ENCODE peak calls at places on chromosomes 7 and 10, in eight cellular contexts. One of them, this sample, is unnamed. For H3K9me2, the result is how much of the 10 kb centered on the place peaks cover.

GRCh38 chr10:69972951-69973350 is 79.7 kb upstream of the MACROH2A2 start:
- DNase-seq in MM.1S: no peak
- DNase-seq in HCT116: no peak
- DNase-seq in GM23248: peak
- DNase-seq in GM23338: no peak
- DNase-seq in PC-3: no peak
- DNase-seq in SK-N-SH: no peak
- DNase-seq in OCI-LY7: no peak
- DNase-seq in this sample: no peak

GRCh38 chr10:101938316-101939272 is 95.0 kb upstream of the KCNIP2 start:
- DNase-seq in GM23248: peak
- DNase-seq in SK-N-SH: no peak
- DNase-seq in PC-3: peak
- DNase-seq in GM23338: no peak
- DNase-seq in HCT116: peak
- DNase-seq in MM.1S: no peak
- DNase-seq in OCI-LY7: peak
- DNase-seq in this sample: peak

GRCh38 chr10:6445671-6446278 is 134.3 kb downstream of the PRKCQ start:
- DNase-seq in GM23338: peak
- DNase-seq in OCI-LY7: peak
- DNase-seq in HCT116: peak
- DNase-seq in MM.1S: peak
- DNase-seq in PC-3: peak
- DNase-seq in SK-N-SH: peak
- DNase-seq in GM23248: peak
- DNase-seq in this sample: peak

GRCh38 chr7:90625051-90625450 is 28.9 kb downstream of the CDK14 start:
- DNase-seq in SK-N-SH: no peak
- DNase-seq in GM23338: no peak
- DNase-seq in OCI-LY7: no peak
- DNase-seq in HCT116: no peak
- DNase-seq in GM23248: peak
- DNase-seq in MM.1S: no peak
- DNase-seq in PC-3: no peak
- DNase-seq in this sample: no peak

GRCh38 chr7:21898265-21898930 is 47.3 kb downstream of the CDCA7L start:
- DNase-seq in HCT116: no peak
- DNase-seq in GM23248: no peak
- DNase-seq in MM.1S: peak
- DNase-seq in SK-N-SH: no peak
- DNase-seq in PC-3: no peak
- DNase-seq in GM23338: no peak
- DNase-seq in OCI-LY7: peak
- DNase-seq in this sample: no peak

GRCh38 chr10:51171946-51172345 is 97.7 kb downstream of the PRKG1 start:
- DNase-seq in GM23248: peak
- DNase-seq in GM23338: no peak
- DNase-seq in OCI-LY7: no peak
- DNase-seq in MM.1S: no peak
- DNase-seq in HCT116: no peak
- DNase-seq in SK-N-SH: no peak
- DNase-seq in PC-3: peak
- DNase-seq in this sample: no peak

GRCh38 chr7:133910761-133911160 is 216.4 kb upstream of the LRGUK start:
- DNase-seq in HCT116: no peak
- DNase-seq in PC-3: no peak
- DNase-seq in OCI-LY7: peak
- DNase-seq in GM23338: no peak
- DNase-seq in GM23248: no peak
- DNase-seq in MM.1S: no peak
- DNase-seq in SK-N-SH: no peak
- DNase-seq in this sample: no peak

GRCh38 chr7:153422291-153423189 is 629.7 kb upstream of the DPP6 start:
- DNase-seq in SK-N-SH: no peak
- DNase-seq in PC-3: no peak
- DNase-seq in GM23248: no peak
- DNase-seq in OCI-LY7: no peak
- DNase-seq in MM.1S: peak
- DNase-seq in HCT116: no peak
- DNase-seq in GM23338: no peak
- DNase-seq in this sample: no peak

GRCh38 chr7:96089511-96089910 is 232.4 kb downstream of the SLC25A13 start:
- DNase-seq in SK-N-SH: no peak
- DNase-seq in GM23248: no peak
- DNase-seq in HCT116: no peak
- DNase-seq in GM23338: no peak
- DNase-seq in PC-3: no peak
- DNase-seq in OCI-LY7: no peak
- DNase-seq in MM.1S: no peak
- DNase-seq in this sample: no peak

GRCh38 chr7:139733751-139734150 is 44.0 kb downstream of the HIPK2 start:
- DNase-seq in OCI-LY7: no peak
- DNase-seq in SK-N-SH: no peak
- DNase-seq in GM23338: no peak
- DNase-seq in HCT116: no peak
- DNase-seq in MM.1S: no peak
- DNase-seq in GM23248: no peak
- DNase-seq in PC-3: no peak
- DNase-seq in this sample: no peak
- H3K4me3 ChIP-seq in OCI-LY7: no peak
- H3K4me3 ChIP-seq in SK-N-SH: no peak
- H3K4me3 ChIP-seq in GM23338: no peak
- H3K4me3 ChIP-seq in HCT116: no peak
- H3K4me3 ChIP-seq in MM.1S: no peak
- H3K4me3 ChIP-seq in GM23248: no peak
- H3K4me3 ChIP-seq in PC-3: no peak
- H3K4me3 ChIP-seq in this sample: no peak

DNA sequence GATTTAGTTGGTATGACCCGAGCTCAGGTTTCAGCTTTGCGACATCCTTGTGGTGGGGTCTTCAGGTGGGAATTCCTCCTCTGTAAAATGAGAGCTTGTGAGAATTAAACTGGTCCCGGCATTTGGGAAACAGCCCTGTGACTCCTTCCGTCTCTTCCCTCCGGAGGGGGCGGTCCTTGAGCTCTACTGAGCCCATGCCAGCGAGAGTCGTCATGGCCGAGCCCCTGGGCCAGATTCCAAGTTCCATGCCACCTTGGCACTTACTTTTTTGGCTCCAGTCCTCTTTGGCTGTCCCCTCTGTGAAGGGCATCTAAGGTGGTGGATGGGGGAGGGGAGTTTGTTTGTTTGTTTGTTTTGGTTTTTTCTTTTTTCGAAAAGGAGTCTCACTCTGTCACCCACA is 47.6 kb downstream of the GTF2IRD1 start:
- DNase-seq in GM23248: peak
- DNase-seq in OCI-LY7: no peak
- DNase-seq in PC-3: no peak
- DNase-seq in HCT116: no peak
- DNase-seq in MM.1S: no peak
- DNase-seq in GM23338: peak
- DNase-seq in SK-N-SH: no peak
- DNase-seq in this sample: no peak
- H3K9me2 ChIP-seq in GM23248: under half
- H3K9me2 ChIP-seq in OCI-LY7: under half
- H3K9me2 ChIP-seq in PC-3: under half
- H3K9me2 ChIP-seq in HCT116: under half
- H3K9me2 ChIP-seq in MM.1S: under half
- H3K9me2 ChIP-seq in GM23338: under half
- H3K9me2 ChIP-seq in SK-N-SH: under half
- H3K9me2 ChIP-seq in this sample: under half

DNA sequence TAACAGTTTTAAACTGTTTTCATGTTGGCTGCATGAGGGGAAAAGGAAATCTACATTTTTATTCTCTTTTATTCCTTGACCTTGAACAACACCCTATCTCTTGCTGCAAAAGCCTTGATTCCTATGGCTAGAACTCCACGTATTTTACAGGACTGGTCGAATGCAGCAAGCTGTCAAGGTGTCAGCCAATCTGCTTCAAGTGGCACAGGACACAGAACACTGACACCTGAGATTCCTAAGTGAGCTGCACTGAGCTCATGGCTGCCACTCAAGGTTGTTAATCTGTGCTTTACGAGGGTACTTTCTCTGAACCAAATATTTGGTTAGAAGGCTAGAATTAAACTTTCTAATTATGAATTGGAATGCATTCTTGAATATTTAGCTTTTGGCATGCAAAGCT is 349.7 kb upstream of the COBL start:
- DNase-seq in GM23338: peak
- DNase-seq in MM.1S: no peak
- DNase-seq in OCI-LY7: no peak
- DNase-seq in PC-3: no peak
- DNase-seq in HCT116: no peak
- DNase-seq in GM23248: no peak
- DNase-seq in SK-N-SH: no peak
- DNase-seq in this sample: no peak
- TF ChIP-seq EZH2phosphoT487 in GM23338: no peak
- TF ChIP-seq EZH2phosphoT487 in MM.1S: no peak
- TF ChIP-seq EZH2phosphoT487 in OCI-LY7: no peak
- TF ChIP-seq EZH2phosphoT487 in PC-3: no peak
- TF ChIP-seq EZH2phosphoT487 in HCT116: no peak
- TF ChIP-seq EZH2phosphoT487 in GM23248: no peak
- TF ChIP-seq EZH2phosphoT487 in SK-N-SH: no peak
- TF ChIP-seq EZH2phosphoT487 in this sample: no peak

DNA sequence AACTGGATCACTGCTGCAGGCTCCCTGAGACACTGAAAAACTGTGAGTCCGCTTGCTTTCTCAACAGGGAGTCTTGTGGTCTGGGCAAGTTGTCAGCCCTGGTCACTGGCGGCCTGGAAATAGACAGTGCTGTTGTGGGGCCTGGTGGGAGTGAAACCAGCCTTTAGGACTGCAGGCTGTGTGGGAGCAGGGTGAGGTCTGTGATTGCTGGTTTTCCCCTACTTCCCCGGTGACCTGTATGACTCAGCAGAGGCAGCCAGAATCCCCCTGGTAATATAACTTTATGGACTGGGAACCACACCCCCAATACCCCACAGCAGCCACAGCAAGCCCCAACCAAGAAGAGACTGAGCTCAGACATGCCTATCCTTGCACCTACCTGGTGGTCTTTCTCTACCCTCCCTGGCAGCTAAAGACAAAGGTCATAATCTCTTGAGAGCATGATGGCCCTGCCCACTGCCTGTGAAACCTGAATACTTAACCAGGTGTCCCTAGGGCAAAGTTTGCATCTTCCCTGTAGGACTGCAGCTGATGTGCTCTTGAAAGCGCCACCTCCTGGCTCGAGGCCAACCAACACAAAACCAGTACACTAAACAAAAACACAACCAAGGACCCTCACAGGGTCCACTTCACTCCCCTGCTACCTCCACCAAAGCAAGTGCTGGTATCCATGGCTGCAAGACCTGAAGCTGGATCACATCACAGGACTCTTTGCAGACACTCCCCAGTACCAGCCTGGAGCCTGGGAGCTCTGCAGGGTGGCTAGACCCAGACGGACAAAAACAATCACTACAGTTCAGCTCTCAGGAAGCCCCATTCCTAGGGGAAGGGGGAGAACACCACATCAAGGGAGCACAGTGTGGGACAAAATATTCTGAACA is 7.2 kb upstream of the ADAM22 start:
- DNase-seq in OCI-LY7: peak
- DNase-seq in GM23248: no peak
- DNase-seq in PC-3: no peak
- DNase-seq in SK-N-SH: no peak
- DNase-seq in HCT116: no peak
- DNase-seq in MM.1S: peak
- DNase-seq in GM23338: peak
- DNase-seq in this sample: peak
- H3K4me3 ChIP-seq in OCI-LY7: no peak
- H3K4me3 ChIP-seq in GM23248: no peak
- H3K4me3 ChIP-seq in PC-3: no peak
- H3K4me3 ChIP-seq in SK-N-SH: no peak
- H3K4me3 ChIP-seq in HCT116: no peak
- H3K4me3 ChIP-seq in MM.1S: peak
- H3K4me3 ChIP-seq in GM23338: no peak
- H3K4me3 ChIP-seq in this sample: no peak

GRCh38 chr10:112791447-112791846 is 158.6 kb upstream of the TCF7L2 start:
- DNase-seq in GM23248: no peak
- DNase-seq in GM23338: no peak
- DNase-seq in OCI-LY7: no peak
- DNase-seq in SK-N-SH: no peak
- DNase-seq in HCT116: no peak
- DNase-seq in PC-3: no peak
- DNase-seq in MM.1S: no peak
- DNase-seq in this sample: no peak

GRCh38 chr10:112792487-112793196 is 157.4 kb upstream of the TCF7L2 start:
- DNase-seq in GM23248: peak
- DNase-seq in HCT116: no peak
- DNase-seq in PC-3: no peak
- DNase-seq in MM.1S: no peak
- DNase-seq in OCI-LY7: no peak
- DNase-seq in GM23338: no peak
- DNase-seq in SK-N-SH: no peak
- DNase-seq in this sample: no peak

GRCh38 chr10:112793197-112793921 is 156.7 kb upstream of the TCF7L2 start:
- DNase-seq in HCT116: no peak
- DNase-seq in MM.1S: no peak
- DNase-seq in PC-3: peak
- DNase-seq in OCI-LY7: no peak
- DNase-seq in GM23248: peak
- DNase-seq in SK-N-SH: no peak
- DNase-seq in GM23338: no peak
- DNase-seq in this sample: no peak

GRCh38 chr10:112795067-112795466 is 155.0 kb upstream of the TCF7L2 start:
- DNase-seq in HCT116: no peak
- DNase-seq in OCI-LY7: no peak
- DNase-seq in GM23248: no peak
- DNase-seq in PC-3: no peak
- DNase-seq in GM23338: no peak
- DNase-seq in MM.1S: no peak
- DNase-seq in SK-N-SH: no peak
- DNase-seq in this sample: no peak

DNA sequence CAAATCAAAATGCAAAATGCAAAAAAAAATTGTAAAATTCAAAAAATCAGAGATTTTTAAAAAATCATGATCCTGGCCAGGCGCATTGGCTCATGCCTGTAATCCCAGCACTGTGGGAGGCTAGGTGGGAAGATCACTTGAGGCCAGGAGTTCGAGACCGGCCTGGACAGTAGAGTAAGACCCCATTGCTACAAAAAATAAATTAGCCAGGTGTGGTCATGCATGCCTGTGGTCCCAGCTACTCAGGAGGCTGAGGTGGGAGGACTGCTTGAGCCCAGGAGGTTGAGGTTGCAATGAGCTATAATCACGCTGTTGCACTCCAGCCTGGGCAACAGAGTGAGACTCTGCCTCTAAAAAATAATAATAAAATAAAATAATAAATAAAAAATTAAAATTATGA is 155.8 kb upstream of the TCF7L2 start:
- DNase-seq in PC-3: no peak
- DNase-seq in SK-N-SH: no peak
- DNase-seq in OCI-LY7: no peak
- DNase-seq in GM23338: no peak
- DNase-seq in MM.1S: no peak
- DNase-seq in GM23248: no peak
- DNase-seq in HCT116: no peak
- DNase-seq in this sample: no peak
- H3K9me2 ChIP-seq in PC-3: under half
- H3K9me2 ChIP-seq in SK-N-SH: under half
- H3K9me2 ChIP-seq in OCI-LY7: under half
- H3K9me2 ChIP-seq in GM23338: under half
- H3K9me2 ChIP-seq in MM.1S: under half
- H3K9me2 ChIP-seq in GM23248: under half
- H3K9me2 ChIP-seq in HCT116: under half
- H3K9me2 ChIP-seq in this sample: under half

GRCh38 chr7:108016841-108017775 is 14.1 kb upstream of the LAMB1 start:
- DNase-seq in HCT116: peak
- DNase-seq in MM.1S: no peak
- DNase-seq in GM23248: peak
- DNase-seq in OCI-LY7: peak
- DNase-seq in GM23338: peak
- DNase-seq in PC-3: peak
- DNase-seq in SK-N-SH: peak
- DNase-seq in this sample: peak
- TF ChIP-seq EZH2phosphoT487 in HCT116: no peak
- TF ChIP-seq EZH2phosphoT487 in MM.1S: no peak
- TF ChIP-seq EZH2phosphoT487 in GM23248: no peak
- TF ChIP-seq EZH2phosphoT487 in OCI-LY7: no peak
- TF ChIP-seq EZH2phosphoT487 in GM23338: no peak
- TF ChIP-seq EZH2phosphoT487 in PC-3: no peak
- TF ChIP-seq EZH2phosphoT487 in SK-N-SH: no peak
- TF ChIP-seq EZH2phosphoT487 in this sample: no peak